ENCODE peak calls at places on chromosome 21, in eight cellular contexts. D is stimulated activated CD8-positive, alpha-beta memory T cell treated with anti-CD3 and anti-CD28 coated beads, Interleukin-7, amount 100 ng/mL, for 24 hours; L is ovary; V is activated effector memory CD4-positive, alpha-beta T cell treated with anti-CD3 and anti-CD28 coated beads, Interleukin-2, amount 50 U/mL, for 16 hours; I is H9; N is A549; W is stimulated activated naive B cell treated with anti-CD40 and anti-IgM and Interleukin-4, amounts not matched to agents 10 μg/mL and 1 μg/mL and 100 μg/mL, for 72 hours; R is stimulated activated CD4-positive, alpha-beta T cell treated with anti-CD3 and anti-CD28 coated beads, Interleukin-1b, Interleukin-23, amount 100 ng/mL, for 4 hours. K is an unnamed sample.

GRCh38 chr21:26366781-26367180 is 196.2 kb upstream of the APP start:
- DNase-seq in D (no peak), L (no peak), V (no peak), I (no peak), N (no peak), W (no peak), R (no peak), K (no peak)

GRCh38 chr21:24275613-24276012 is 1331.7 kb downstream of the MRPL39 start:
- DNase-seq in D (no peak), L (no peak), V (no peak), I (no peak), N (no peak), W (no peak), R (no peak), K (no peak)

GRCh38 chr21:33801424-33802405 is 113.9 kb downstream of the ATP5PO start:
- DNase-seq in D (no peak), L (no peak), V (no peak), I (no peak), N (peak), W (no peak), R (no peak), K (no peak)

GRCh38 chr21:41931041-41931451 is 22.8 kb downstream of the C2CD2 start:
- DNase-seq in D (no peak), L (no peak), V (no peak), I (no peak), N (no peak), W (no peak), R (no peak), K (no peak)

GRCh38 chr21:36613554-36613953 is 85.4 kb upstream of the SIM2 start:
- DNase-seq in D (no peak), L (no peak), V (no peak), I (no peak), N (no peak), W (no peak), R (no peak), K (no peak)

GRCh38 chr21:37916795-37917142 is 512 bp upstream of the KCNJ6 start:
- DNase-seq in D (no peak), L (no peak), V (no peak), I (peak), N (peak), W (no peak), R (no peak), K (no peak)

GRCh38 chr21:44006656-44007055 is 5.5 kb upstream of the TRAPPC10 start:
- DNase-seq in D (no peak), L (no peak), V (no peak), I (no peak), N (no peak), W (no peak), R (no peak), K (no peak)

GRCh38 chr21:45404726-45405270 is at the start of gene COL18A1:
- DNase-seq in D (no peak), L (peak), V (peak), I (peak), N (peak), W (no peak), R (peak), K (no peak)

GRCh38 chr21:37155216-37155615 is 82.2 kb downstream of the TTC3 start:
- DNase-seq in D (no peak), L (no peak), V (no peak), I (no peak), N (no peak), W (no peak), R (no peak), K (no peak)

GRCh38 chr21:41665766-41666595 is 100.9 kb downstream of the RIPK4 start:
- DNase-seq in D (no peak), L (no peak), V (no peak), I (no peak), N (no peak), W (no peak), R (no peak), K (no peak)

GRCh38 chr21:34279285-34279684 is 84.5 kb upstream of the KCNE2 start:
- DNase-seq in D (no peak), L (no peak), V (no peak), I (no peak), N (no peak), W (no peak), R (no peak), K (no peak)

GRCh38 chr21:44516828-44517174 is 23.2 kb downstream of the KRTAP10-1 start:
- DNase-seq in D (no peak), L (no peak), V (no peak), I (no peak), N (no peak), W (no peak), R (no peak), K (no peak)

GRCh38 chr21:37571442-37571841 is 204.9 kb downstream of the DYRK1A start:
- DNase-seq in D (no peak), L (no peak), V (no peak), I (no peak), N (no peak), W (no peak), R (no peak), K (no peak)

GRCh38 chr21:46284077-46284644 is 1.2 kb downstream of the MCM3AP start:
- DNase-seq in D (no peak), L (no peak), V (no peak), I (no peak), N (no peak), W (no peak), R (no peak), K (no peak)